ENCODE peak calls at places on chromosomes 7 and 10, in seven cellular contexts. One of them, this sample, is unnamed.

GRCh38 chr10:129580897-129581296 is 113.9 kb downstream of the MGMT start:
- DNase-seq in breast epithelium: no peak
- DNase-seq in transverse colon: no peak
- DNase-seq in heart left ventricle: no peak
- DNase-seq in neural progenitor cell: no peak
- DNase-seq in heart right ventricle: no peak
- DNase-seq in CD8-positive, alpha-beta memory T cell: no peak
- DNase-seq in this sample: no peak

GRCh38 chr7:123621707-123622106 is 20.1 kb downstream of the ASB15 start:
- DNase-seq in breast epithelium: no peak
- DNase-seq in transverse colon: no peak
- DNase-seq in heart left ventricle: no peak
- DNase-seq in neural progenitor cell: no peak
- DNase-seq in heart right ventricle: no peak
- DNase-seq in CD8-positive, alpha-beta memory T cell: no peak
- DNase-seq in this sample: no peak

GRCh38 chr10:102919237-102919959 is 1.3 kb downstream of the CNNM2 start:
- DNase-seq in breast epithelium: peak; percentile 58
- DNase-seq in transverse colon: peak; percentile 21
- DNase-seq in heart left ventricle: no peak
- DNase-seq in neural progenitor cell: peak; percentile 66
- DNase-seq in heart right ventricle: peak; percentile 6
- DNase-seq in CD8-positive, alpha-beta memory T cell: no peak
- DNase-seq in this sample: no peak

GRCh38 chr7:129502708-129503685 is 666 bp downstream of the SMKR1 start:
- DNase-seq in breast epithelium: no peak
- DNase-seq in transverse colon: no peak
- DNase-seq in heart left ventricle: no peak
- DNase-seq in neural progenitor cell: peak; percentile 65
- DNase-seq in heart right ventricle: no peak
- DNase-seq in CD8-positive, alpha-beta memory T cell: no peak
- DNase-seq in this sample: no peak

GRCh38 chr7:6480323-6480660 is 32.5 kb upstream of the DAGLB start:
- DNase-seq in breast epithelium: no peak
- DNase-seq in transverse colon: no peak
- DNase-seq in heart left ventricle: no peak
- DNase-seq in neural progenitor cell: no peak
- DNase-seq in heart right ventricle: no peak
- DNase-seq in CD8-positive, alpha-beta memory T cell: no peak
- DNase-seq in this sample: no peak

GRCh38 chr10:95458014-95458413 is 103.2 kb downstream of the SORBS1 start:
- DNase-seq in breast epithelium: no peak
- DNase-seq in transverse colon: no peak
- DNase-seq in heart left ventricle: no peak
- DNase-seq in neural progenitor cell: no peak
- DNase-seq in heart right ventricle: no peak
- DNase-seq in CD8-positive, alpha-beta memory T cell: no peak
- DNase-seq in this sample: no peak

GRCh38 chr10:104387130-104387888 is 33.7 kb downstream of the CFAP58 start:
- DNase-seq in breast epithelium: no peak
- DNase-seq in transverse colon: no peak
- DNase-seq in heart left ventricle: no peak
- DNase-seq in neural progenitor cell: no peak
- DNase-seq in heart right ventricle: no peak
- DNase-seq in CD8-positive, alpha-beta memory T cell: no peak
- DNase-seq in this sample: no peak

GRCh38 chr10:119449760-119450461 is 92.6 kb downstream of the RGS10 start:
- DNase-seq in breast epithelium: peak; percentile 62
- DNase-seq in transverse colon: no peak
- DNase-seq in heart left ventricle: no peak
- DNase-seq in neural progenitor cell: no peak
- DNase-seq in heart right ventricle: no peak
- DNase-seq in CD8-positive, alpha-beta memory T cell: no peak
- DNase-seq in this sample: no peak

GRCh38 chr7:95434501-95435421 is at the start of gene PON2:
- DNase-seq in breast epithelium: peak; percentile 78
- DNase-seq in transverse colon: peak; percentile 88
- DNase-seq in heart left ventricle: peak; percentile 82
- DNase-seq in neural progenitor cell: peak; percentile 92
- DNase-seq in heart right ventricle: peak; percentile 73
- DNase-seq in CD8-positive, alpha-beta memory T cell: peak; percentile 25
- DNase-seq in this sample: peak; percentile 84

GRCh38 chr7:111212857-111213523 is 122.1 kb downstream of the LRRN3 start:
- DNase-seq in breast epithelium: no peak
- DNase-seq in transverse colon: no peak
- DNase-seq in heart left ventricle: no peak
- DNase-seq in neural progenitor cell: no peak
- DNase-seq in heart right ventricle: no peak
- DNase-seq in CD8-positive, alpha-beta memory T cell: no peak
- DNase-seq in this sample: no peak

GRCh38 chr10:68101066-68101465 is 8.2 kb upstream of the MYPN start:
- DNase-seq in breast epithelium: no peak
- DNase-seq in transverse colon: no peak
- DNase-seq in heart left ventricle: no peak
- DNase-seq in neural progenitor cell: no peak
- DNase-seq in heart right ventricle: no peak
- DNase-seq in CD8-positive, alpha-beta memory T cell: no peak
- DNase-seq in this sample: no peak

GRCh38 chr10:73908853-73909611 is 1.9 kb upstream of the PLAU start:
- DNase-seq in breast epithelium: no peak
- DNase-seq in transverse colon: peak; percentile 28
- DNase-seq in heart left ventricle: peak; percentile 61
- DNase-seq in neural progenitor cell: no peak
- DNase-seq in heart right ventricle: peak; percentile 69
- DNase-seq in CD8-positive, alpha-beta memory T cell: peak; percentile 32
- DNase-seq in this sample: no peak

GRCh38 chr7:106795171-106795876 is 69.8 kb upstream of the PIK3CG start:
- DNase-seq in breast epithelium: no peak
- DNase-seq in transverse colon: no peak
- DNase-seq in heart left ventricle: no peak
- DNase-seq in neural progenitor cell: no peak
- DNase-seq in heart right ventricle: no peak
- DNase-seq in CD8-positive, alpha-beta memory T cell: no peak
- DNase-seq in this sample: no peak

GRCh38 chr7:94374721-94375120 is 20.0 kb upstream of the COL1A2 start:
- DNase-seq in breast epithelium: no peak
- DNase-seq in transverse colon: no peak
- DNase-seq in heart left ventricle: no peak
- DNase-seq in neural progenitor cell: no peak
- DNase-seq in heart right ventricle: no peak
- DNase-seq in CD8-positive, alpha-beta memory T cell: no peak
- DNase-seq in this sample: no peak

GRCh38 chr10:131576341-131577177 is 265.0 kb upstream of the TCERG1L start:
- DNase-seq in breast epithelium: peak; percentile 38
- DNase-seq in transverse colon: no peak
- DNase-seq in heart left ventricle: no peak
- DNase-seq in neural progenitor cell: no peak
- DNase-seq in heart right ventricle: no peak
- DNase-seq in CD8-positive, alpha-beta memory T cell: no peak
- DNase-seq in this sample: no peak

GRCh38 chr10:69359089-69360025 is 57.4 kb downstream of the TACR2 start:
- DNase-seq in breast epithelium: no peak
- DNase-seq in transverse colon: no peak
- DNase-seq in heart left ventricle: no peak
- DNase-seq in neural progenitor cell: no peak
- DNase-seq in heart right ventricle: no peak
- DNase-seq in CD8-positive, alpha-beta memory T cell: peak; percentile 25
- DNase-seq in this sample: no peak

GRCh38 chr10:132434405-132435005 is 37.5 kb downstream of the PWWP2B start:
- DNase-seq in breast epithelium: no peak
- DNase-seq in transverse colon: no peak
- DNase-seq in heart left ventricle: peak; percentile 61
- DNase-seq in neural progenitor cell: no peak
- DNase-seq in heart right ventricle: peak; percentile 65
- DNase-seq in CD8-positive, alpha-beta memory T cell: peak; percentile 21
- DNase-seq in this sample: peak; percentile 81

GRCh38 chr10:93071674-93072224 is 1.9 kb upstream of the CYP26A1 start:
- DNase-seq in breast epithelium: no peak
- DNase-seq in transverse colon: peak; percentile 29
- DNase-seq in heart left ventricle: no peak
- DNase-seq in neural progenitor cell: peak; percentile 90
- DNase-seq in heart right ventricle: no peak
- DNase-seq in CD8-positive, alpha-beta memory T cell: no peak
- DNase-seq in this sample: no peak

GRCh38 chr10:91782539-91782938 is 15.7 kb upstream of the TNKS2 start:
- DNase-seq in breast epithelium: no peak
- DNase-seq in transverse colon: no peak
- DNase-seq in heart left ventricle: no peak
- DNase-seq in neural progenitor cell: no peak
- DNase-seq in heart right ventricle: no peak
- DNase-seq in CD8-positive, alpha-beta memory T cell: no peak
- DNase-seq in this sample: no peak

GRCh38 chr10:5905854-5906507 is 15.9 kb downstream of the FBH1 start:
- DNase-seq in breast epithelium: no peak
- DNase-seq in transverse colon: peak; percentile 30
- DNase-seq in heart left ventricle: peak; percentile 49
- DNase-seq in neural progenitor cell: no peak
- DNase-seq in heart right ventricle: peak; percentile 58
- DNase-seq in CD8-positive, alpha-beta memory T cell: no peak
- DNase-seq in this sample: no peak

GRCh38 chr10:99369551-99369950 is 40.4 kb downstream of the CNNM1 start:
- DNase-seq in breast epithelium: no peak
- DNase-seq in transverse colon: no peak
- DNase-seq in heart left ventricle: no peak
- DNase-seq in neural progenitor cell: no peak
- DNase-seq in heart right ventricle: no peak
- DNase-seq in CD8-positive, alpha-beta memory T cell: no peak
- DNase-seq in this sample: no peak

GRCh38 chr10:14200645-14201534 is 129.8 kb downstream of the FRMD4A start:
- DNase-seq in breast epithelium: no peak
- DNase-seq in transverse colon: peak; percentile 8
- DNase-seq in heart left ventricle: no peak
- DNase-seq in neural progenitor cell: peak; percentile 55
- DNase-seq in heart right ventricle: no peak
- DNase-seq in CD8-positive, alpha-beta memory T cell: no peak
- DNase-seq in this sample: no peak

GRCh38 chr10:16436367-16436757 is 448 bp upstream of the PTER start:
- DNase-seq in breast epithelium: no peak
- DNase-seq in transverse colon: peak; percentile 13
- DNase-seq in heart left ventricle: peak; percentile 22
- DNase-seq in neural progenitor cell: no peak
- DNase-seq in heart right ventricle: peak; percentile 14
- DNase-seq in CD8-positive, alpha-beta memory T cell: peak; percentile 2
- DNase-seq in this sample: no peak

DNA sequence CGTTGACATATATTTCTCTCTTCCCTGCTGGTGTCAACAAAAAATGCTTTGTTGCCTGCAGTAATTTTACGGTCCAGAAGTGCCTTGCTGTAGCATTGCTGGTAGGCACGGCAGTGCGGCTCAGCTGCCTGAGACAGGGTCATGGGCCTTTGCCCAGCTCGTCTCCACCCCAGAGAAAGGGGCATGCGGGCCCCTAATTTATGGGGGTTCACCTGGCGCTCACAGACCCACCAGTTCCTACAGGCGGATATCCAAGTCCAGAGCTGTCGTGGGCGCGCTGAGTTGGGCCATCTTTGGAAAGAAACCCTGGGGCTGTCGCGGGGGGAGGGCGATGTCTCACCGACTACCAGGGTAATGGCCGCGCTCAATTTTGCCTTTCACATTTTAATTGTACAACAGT is 478.3 kb upstream of the FOXK1 start:
- DNase-seq in breast epithelium: no peak
- DNase-seq in transverse colon: no peak
- DNase-seq in heart left ventricle: no peak
- DNase-seq in neural progenitor cell: no peak
- DNase-seq in heart right ventricle: no peak
- DNase-seq in CD8-positive, alpha-beta memory T cell: no peak
- DNase-seq in this sample: no peak
- H3K4me1 ChIP-seq in breast epithelium: no peaks in the 10 kb centered on the region
- H3K4me1 ChIP-seq in transverse colon: no peaks in the 10 kb centered on the region
- H3K4me1 ChIP-seq in heart left ventricle: no peaks in the 10 kb centered on the region
- H3K4me1 ChIP-seq in neural progenitor cell: peaks cover 15% of the 10 kb centered on the region
- H3K4me1 ChIP-seq in heart right ventricle: no peaks in the 10 kb centered on the region
- H3K4me1 ChIP-seq in CD8-positive, alpha-beta memory T cell: no peaks in the 10 kb centered on the region
- H3K4me1 ChIP-seq in this sample: no peaks in the 10 kb centered on the region

GRCh38 chr7:685540-685939 is 41.0 kb upstream of the DNAAF5 start:
- DNase-seq in breast epithelium: no peak
- DNase-seq in transverse colon: no peak
- DNase-seq in heart left ventricle: no peak
- DNase-seq in neural progenitor cell: no peak
- DNase-seq in heart right ventricle: no peak
- DNase-seq in CD8-positive, alpha-beta memory T cell: no peak
- DNase-seq in this sample: no peak
- H3K9me3 ChIP-seq in breast epithelium: peaks cover 32% of the 10 kb centered on the region
- H3K9me3 ChIP-seq in transverse colon: peaks cover 21% of the 10 kb centered on the region
- H3K9me3 ChIP-seq in heart left ventricle: peaks cover 9% of the 10 kb centered on the region
- H3K9me3 ChIP-seq in neural progenitor cell: peaks cover 4% of the 10 kb centered on the region
- H3K9me3 ChIP-seq in heart right ventricle: peaks cover 58% of the 10 kb centered on the region
- H3K9me3 ChIP-seq in CD8-positive, alpha-beta memory T cell: peaks cover 11% of the 10 kb centered on the region
- H3K9me3 ChIP-seq in this sample: peaks cover 27% of the 10 kb centered on the region

DNA sequence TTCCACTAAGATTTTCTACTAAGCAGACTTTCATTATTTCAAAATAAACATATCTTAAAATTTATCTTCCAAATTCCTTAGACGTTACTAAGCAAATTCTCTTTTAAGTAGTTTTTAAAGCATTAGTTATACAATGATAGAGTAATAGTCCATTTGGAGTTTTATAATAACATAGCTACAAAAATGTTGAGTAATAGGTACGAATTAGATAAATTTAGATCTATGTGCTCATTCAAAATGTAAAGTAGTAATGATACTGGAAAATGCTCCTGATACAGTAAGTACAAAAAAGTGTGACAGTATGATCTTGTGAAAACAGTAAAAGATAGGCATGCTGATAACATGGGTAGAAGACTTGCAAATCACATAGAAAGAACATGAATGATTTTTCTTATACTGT is 4.5 kb downstream of the DMTF1 start:
- DNase-seq in breast epithelium: no peak
- DNase-seq in transverse colon: no peak
- DNase-seq in heart left ventricle: no peak
- DNase-seq in neural progenitor cell: no peak
- DNase-seq in heart right ventricle: no peak
- DNase-seq in CD8-positive, alpha-beta memory T cell: no peak
- DNase-seq in this sample: no peak
- H3K4me3 ChIP-seq in breast epithelium: no peak overlapping the region
- H3K4me3 ChIP-seq in transverse colon: no peak overlapping the region
- H3K4me3 ChIP-seq in heart left ventricle: no peak overlapping the region
- H3K4me3 ChIP-seq in neural progenitor cell: peak overlapping the region; percentile 96
- H3K4me3 ChIP-seq in heart right ventricle: no peak overlapping the region
- H3K4me3 ChIP-seq in CD8-positive, alpha-beta memory T cell: no peak overlapping the region
- H3K4me3 ChIP-seq in this sample: no peak overlapping the region

DNA sequence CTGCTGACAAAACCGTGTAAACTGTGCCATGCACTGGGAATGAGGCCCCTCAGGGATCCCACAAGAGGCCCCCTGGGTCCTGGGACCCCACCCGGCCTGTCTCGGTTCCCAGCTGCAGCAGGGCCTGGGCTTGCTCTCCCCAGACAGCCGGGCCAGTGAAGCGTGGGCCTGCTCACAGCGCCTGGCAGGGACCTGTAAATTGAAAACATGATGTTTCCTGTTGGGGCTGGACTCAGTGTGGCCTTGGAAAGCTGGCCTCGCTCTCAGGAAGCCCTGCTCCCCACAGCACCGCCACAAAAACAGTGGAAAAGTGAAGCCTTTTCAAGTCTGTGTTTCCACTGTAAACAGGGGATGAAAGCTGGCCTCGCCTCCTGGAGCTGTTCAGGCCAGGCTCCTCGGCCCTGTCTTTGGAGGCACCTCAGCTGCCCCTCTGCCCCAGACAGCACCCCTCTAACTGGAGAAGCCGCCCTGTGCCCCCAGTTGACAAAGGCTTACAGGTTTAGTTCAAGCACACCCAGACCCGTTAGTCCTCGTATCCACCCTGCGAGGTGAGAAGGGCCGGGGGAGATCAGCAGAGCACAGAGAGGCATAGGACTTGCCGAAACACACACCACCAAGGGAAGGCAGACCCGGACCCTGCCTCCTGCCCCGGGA is 108.3 kb downstream of the ZMIZ1 start:
- DNase-seq in breast epithelium: no peak
- DNase-seq in transverse colon: no peak
- DNase-seq in heart left ventricle: peak; percentile 70
- DNase-seq in neural progenitor cell: no peak
- DNase-seq in heart right ventricle: peak; percentile 77
- DNase-seq in CD8-positive, alpha-beta memory T cell: no peak
- DNase-seq in this sample: no peak
- H3K4me1 ChIP-seq in breast epithelium: peaks cover 12% of the 10 kb centered on the region
- H3K4me1 ChIP-seq in transverse colon: peaks cover 42% of the 10 kb centered on the region
- H3K4me1 ChIP-seq in heart left ventricle: peaks cover 99% of the 10 kb centered on the region
- H3K4me1 ChIP-seq in neural progenitor cell: peaks cover 51% of the 10 kb centered on the region
- H3K4me1 ChIP-seq in heart right ventricle: peaks cover 95% of the 10 kb centered on the region
- H3K4me1 ChIP-seq in CD8-positive, alpha-beta memory T cell: no peaks in the 10 kb centered on the region
- H3K4me1 ChIP-seq in this sample: peaks cover 13% of the 10 kb centered on the region

This sample was measured in HAP-1.